ENCODE peak calls at places on chromosomes 6 and 20, in seven cellular contexts. Y, N, F, R, B, W and G are unnamed samples.

GRCh38 chr6:29953001-29953436 is 10.7 kb downstream of the HLA-A start:
- DNase-seq in Y (no peak), N (no peak), F (peak; percentile 56), R (no peak), B (no peak), W (no peak), G (no peak)

GRCh38 chr20:56630506-56631317 is 1.6 kb downstream of the TFAP2C start:
- DNase-seq in Y (no peak), N (no peak), F (no peak), R (no peak), B (no peak), W (no peak), G (no peak)

GRCh38 chr6:27805347-27805746 is 106.8 kb downstream of the OR2B2 start:
- DNase-seq in Y (no peak), N (no peak), F (no peak), R (no peak), B (no peak), W (no peak), G (no peak)

GRCh38 chr6:78598966-78599365 is 268.4 kb upstream of the IRAK1BP1 start:
- DNase-seq in Y (no peak), N (no peak), F (peak; percentile 98), R (no peak), B (peak; percentile 69), W (no peak), G (no peak)

GRCh38 chr6:20906938-20907337 is 372.7 kb downstream of the CDKAL1 start:
- DNase-seq in Y (no peak), N (no peak), F (no peak), R (no peak), B (no peak), W (no peak), G (no peak)

GRCh38 chr6:48957781-48958180 is 505.3 kb downstream of the MMUT start:
- DNase-seq in Y (no peak), N (no peak), F (no peak), R (no peak), B (no peak), W (no peak), G (no peak)

GRCh38 chr20:63162206-63162770 is 53.6 kb downstream of the YTHDF1 start:
- DNase-seq in Y (no peak), N (no peak), F (no peak), R (no peak), B (no peak), W (no peak), G (no peak)

GRCh38 chr20:58359441-58359840 is 29.6 kb upstream of the VAPB start:
- DNase-seq in Y (no peak), N (no peak), F (no peak), R (no peak), B (no peak), W (no peak), G (no peak)

GRCh38 chr20:10447028-10447427 is 11.9 kb downstream of the SLX4IP start:
- DNase-seq in Y (peak; percentile 32), N (peak; percentile 15), F (peak; percentile 67), R (no peak), B (peak; percentile 67), W (no peak), G (no peak)

GRCh38 chr20:11790047-11790446 is 127.6 kb upstream of the BTBD3 start:
- DNase-seq in Y (no peak), N (no peak), F (no peak), R (no peak), B (no peak), W (no peak), G (no peak)

GRCh38 chr6:119879731-119880130 is 530.2 kb upstream of the MAN1A1 start:
- DNase-seq in Y (no peak), N (no peak), F (no peak), R (no peak), B (no peak), W (no peak), G (no peak)

GRCh38 chr6:158026901-158027589 is 45.4 kb downstream of the SYNJ2 start:
- DNase-seq in Y (no peak), N (no peak), F (no peak), R (no peak), B (no peak), W (peak; percentile 44), G (no peak)

GRCh38 chr20:24899153-24899552 is 49.9 kb upstream of the CST7 start:
- DNase-seq in Y (no peak), N (no peak), F (no peak), R (no peak), B (no peak), W (no peak), G (no peak)

GRCh38 chr6:138402833-138403187 is 1.2 kb upstream of the HEBP2 start:
- DNase-seq in Y (no peak), N (no peak), F (no peak), R (no peak), B (no peak), W (no peak), G (no peak)

GRCh38 chr6:6978731-6979130 is 129.0 kb upstream of the RREB1 start:
- DNase-seq in Y (no peak), N (no peak), F (no peak), R (no peak), B (no peak), W (no peak), G (no peak)

GRCh38 chr20:53608456-53609413 is 15.1 kb upstream of the ZNF217 start:
- DNase-seq in Y (no peak), N (peak; percentile 5), F (no peak), R (peak; percentile 31), B (no peak), W (no peak), G (peak; percentile 51)

GRCh38 chr6:80319286-80319685 is 212.8 kb downstream of the BCKDHB start:
- DNase-seq in Y (no peak), N (no peak), F (no peak), R (no peak), B (no peak), W (no peak), G (no peak)

GRCh38 chr6:6586671-6587526 is 1.6 kb upstream of the LY86 start:
- DNase-seq in Y (no peak), N (no peak), F (no peak), R (no peak), B (no peak), W (no peak), G (no peak)

GRCh38 chr6:16691328-16691727 is 69.9 kb downstream of the ATXN1 start:
- DNase-seq in Y (no peak), N (no peak), F (no peak), R (no peak), B (no peak), W (no peak), G (no peak)

GRCh38 chr6:8193541-8193940 is 91.2 kb upstream of the EEF1E1 start:
- DNase-seq in Y (no peak), N (no peak), F (no peak), R (no peak), B (no peak), W (no peak), G (no peak)

GRCh38 chr6:41589223-41589622 is 43.0 kb downstream of the FOXP4 start:
- DNase-seq in Y (no peak), N (no peak), F (no peak), R (no peak), B (no peak), W (no peak), G (no peak)

DNA sequence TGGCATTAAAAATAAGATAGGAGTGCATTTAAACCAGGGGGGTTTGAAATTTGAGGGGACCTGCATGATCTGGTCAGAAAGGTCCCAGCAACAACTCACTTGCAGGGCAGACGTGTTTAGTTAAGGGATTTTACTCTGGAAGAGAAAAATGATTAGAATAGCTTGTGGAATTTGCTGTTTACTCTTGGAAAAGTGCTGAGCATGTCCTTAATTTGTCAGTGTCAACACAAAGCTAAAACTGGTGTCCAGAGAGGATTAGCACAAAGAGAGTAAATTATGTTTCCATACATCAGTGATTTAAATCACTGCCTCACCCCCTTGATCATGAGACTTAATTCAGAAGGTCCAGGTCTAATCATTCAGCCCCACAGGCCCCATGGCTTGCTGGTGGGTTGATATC is 234.9 kb upstream of the RIN2 start:
- DNase-seq in Y (no peak), N (no peak), F (no peak), R (no peak), B (no peak), W (no peak), G (no peak)
- H3K27ac ChIP-seq in Y (no peak overlapping the region), N (no peak overlapping the region), F (no peak overlapping the region), R (no peak overlapping the region), B (no peak overlapping the region), W (no peak overlapping the region), G (no peak overlapping the region)

GRCh38 chr20:47501117-47501482 is 587 bp upstream of the NCOA3 start:
- DNase-seq in Y (no peak), N (no peak), F (no peak), R (no peak), B (no peak), W (no peak), G (no peak)

GRCh38 chr20:47502271-47502730 is 614 bp downstream of the NCOA3 start:
- DNase-seq in Y (no peak), N (no peak), F (no peak), R (no peak), B (no peak), W (peak; percentile 60), G (peak; percentile 36)

GRCh38 chr20:47499053-47499452 is 2.6 kb upstream of the NCOA3 start:
- DNase-seq in Y (no peak), N (no peak), F (no peak), R (no peak), B (no peak), W (no peak), G (no peak)

GRCh38 chr20:47501483-47502270 is at the start of gene NCOA3:
- DNase-seq in Y (peak; percentile 97), N (peak; percentile 81), F (peak; percentile 82), R (peak; percentile 93), B (peak; percentile 71), W (peak; percentile 98), G (peak; percentile 90)

GRCh38 chr20:47500554-47500953 is 1.1 kb upstream of the NCOA3 start:
- DNase-seq in Y (no peak), N (no peak), F (no peak), R (no peak), B (no peak), W (no peak), G (no peak)
- H3K27ac ChIP-seq in Y (peak overlapping the region; percentile 19), N (no peak overlapping the region), F (peak overlapping the region; percentile 70), R (peak overlapping the region; percentile 97), B (peak overlapping the region; percentile 98), W (peak overlapping the region; percentile 91), G (no peak overlapping the region)

DNA sequence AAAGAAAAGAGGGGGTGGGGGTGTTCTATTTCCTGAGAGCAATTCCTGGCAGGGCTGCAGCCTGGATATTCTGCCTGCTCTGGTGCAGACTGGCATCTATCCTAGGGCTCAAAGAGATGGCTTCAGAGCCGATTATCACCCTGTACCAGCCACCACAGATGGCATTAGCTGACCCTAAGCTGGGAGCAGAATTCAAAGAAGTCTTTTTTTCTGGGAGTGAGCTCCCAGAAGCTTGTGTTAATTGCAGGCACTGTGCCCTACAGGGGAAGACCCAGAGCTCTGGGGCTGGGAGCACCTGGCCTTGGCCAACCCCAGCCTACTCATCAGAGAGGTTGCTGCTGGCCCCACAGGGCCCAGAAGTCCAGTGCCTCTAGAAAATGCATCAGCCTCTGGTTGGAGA is 85.9 kb downstream of the PXDC1 start:
- DNase-seq in Y (no peak), N (no peak), F (no peak), R (no peak), B (no peak), W (no peak), G (no peak)
- H3K27ac ChIP-seq in Y (no peak overlapping the region), N (no peak overlapping the region), F (no peak overlapping the region), R (no peak overlapping the region), B (no peak overlapping the region), W (no peak overlapping the region), G (no peak overlapping the region)

DNA sequence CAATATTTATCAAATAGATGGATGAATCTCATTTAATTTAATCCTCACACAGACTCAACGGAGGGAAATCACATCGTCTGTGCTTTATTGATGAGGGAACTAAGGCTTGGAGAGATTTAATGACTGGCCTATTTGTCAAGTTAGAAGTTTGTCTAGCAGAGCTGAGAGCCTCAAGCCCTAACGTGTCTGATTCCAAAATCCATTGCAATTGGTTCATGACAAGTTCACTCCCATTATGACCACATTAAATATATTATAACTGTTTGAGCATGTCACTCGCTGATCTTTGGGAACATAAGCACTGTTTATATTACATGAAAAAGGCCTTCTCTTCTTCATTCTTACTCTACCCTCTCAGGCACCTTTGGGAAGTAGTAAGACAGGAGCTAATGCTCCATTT is 89.4 kb upstream of the SIRPA start:
- DNase-seq in Y (no peak), N (no peak), F (no peak), R (no peak), B (no peak), W (no peak), G (no peak)
- H3K27ac ChIP-seq in Y (no peak overlapping the region), N (no peak overlapping the region), F (no peak overlapping the region), R (no peak overlapping the region), B (no peak overlapping the region), W (no peak overlapping the region), G (no peak overlapping the region)